ENCODE peak calls at places on chromosomes 3 and 15, in seven cellular contexts. One of them, this sample, is unnamed.

GRCh38 chr3:111850481-111850880 is 8.6 kb upstream of the PHLDB2 start:
- DNase-seq in IMR-90: peak; percentile 78
- DNase-seq in mesenchymal stem cell: no peak
- DNase-seq in uterus: no peak
- DNase-seq in neural progenitor cell: no peak
- DNase-seq in PC-9: peak; percentile 12
- DNase-seq in tibial artery: no peak
- DNase-seq in this sample: no peak

GRCh38 chr3:9951126-9951525 is 1.1 kb downstream of the PRRT3 start:
- DNase-seq in IMR-90: no peak
- DNase-seq in mesenchymal stem cell: no peak
- DNase-seq in uterus: no peak
- DNase-seq in neural progenitor cell: no peak
- DNase-seq in PC-9: no peak
- DNase-seq in tibial artery: no peak
- DNase-seq in this sample: no peak

GRCh38 chr3:49415931-49416601 is 3.8 kb downstream of the TCTA start:
- DNase-seq in IMR-90: no peak
- DNase-seq in mesenchymal stem cell: no peak
- DNase-seq in uterus: no peak
- DNase-seq in neural progenitor cell: no peak
- DNase-seq in PC-9: no peak
- DNase-seq in tibial artery: no peak
- DNase-seq in this sample: peak; percentile 61

GRCh38 chr3:111498022-111498421 is 44.0 kb upstream of the CD96 start:
- DNase-seq in IMR-90: no peak
- DNase-seq in mesenchymal stem cell: no peak
- DNase-seq in uterus: no peak
- DNase-seq in neural progenitor cell: no peak
- DNase-seq in PC-9: no peak
- DNase-seq in tibial artery: no peak
- DNase-seq in this sample: no peak

GRCh38 chr15:57751177-57751800 is 44.8 kb downstream of the POLR2M start:
- DNase-seq in IMR-90: peak; percentile 40
- DNase-seq in mesenchymal stem cell: peak; percentile 30
- DNase-seq in uterus: no peak
- DNase-seq in neural progenitor cell: peak; percentile 63
- DNase-seq in PC-9: no peak
- DNase-seq in tibial artery: no peak
- DNase-seq in this sample: no peak

GRCh38 chr3:195260286-195260905 is 10.6 kb downstream of the XXYLT1 start:
- DNase-seq in IMR-90: no peak
- DNase-seq in mesenchymal stem cell: peak; percentile 45
- DNase-seq in uterus: no peak
- DNase-seq in neural progenitor cell: peak; percentile 73
- DNase-seq in PC-9: no peak
- DNase-seq in tibial artery: peak; percentile 46
- DNase-seq in this sample: no peak

GRCh38 chr3:177561365-177561764 is 364.1 kb upstream of the TBL1XR1 start:
- DNase-seq in IMR-90: no peak
- DNase-seq in mesenchymal stem cell: no peak
- DNase-seq in uterus: no peak
- DNase-seq in neural progenitor cell: no peak
- DNase-seq in PC-9: no peak
- DNase-seq in tibial artery: no peak
- DNase-seq in this sample: no peak

GRCh38 chr3:85567074-85567676 is 608.4 kb downstream of the CADM2 start:
- DNase-seq in IMR-90: peak; percentile 29
- DNase-seq in mesenchymal stem cell: no peak
- DNase-seq in uterus: no peak
- DNase-seq in neural progenitor cell: peak; percentile 82
- DNase-seq in PC-9: peak; percentile 15
- DNase-seq in tibial artery: peak; percentile 26
- DNase-seq in this sample: no peak

GRCh38 chr15:31251165-31251564 is 75.5 kb upstream of the KLF13 start:
- DNase-seq in IMR-90: no peak
- DNase-seq in mesenchymal stem cell: no peak
- DNase-seq in uterus: no peak
- DNase-seq in neural progenitor cell: no peak
- DNase-seq in PC-9: no peak
- DNase-seq in tibial artery: no peak
- DNase-seq in this sample: no peak

GRCh38 chr15:86016750-86017149 is 62.9 kb upstream of the AGBL1 start:
- DNase-seq in IMR-90: no peak
- DNase-seq in mesenchymal stem cell: no peak
- DNase-seq in uterus: no peak
- DNase-seq in neural progenitor cell: no peak
- DNase-seq in PC-9: no peak
- DNase-seq in tibial artery: no peak
- DNase-seq in this sample: no peak

GRCh38 chr3:81863714-81864113 is 102.3 kb upstream of the GBE1 start:
- DNase-seq in IMR-90: no peak
- DNase-seq in mesenchymal stem cell: no peak
- DNase-seq in uterus: no peak
- DNase-seq in neural progenitor cell: no peak
- DNase-seq in PC-9: no peak
- DNase-seq in tibial artery: no peak
- DNase-seq in this sample: no peak

GRCh38 chr15:73986055-73986775 is 5.9 kb downstream of the STOML1 start:
- DNase-seq in IMR-90: no peak
- DNase-seq in mesenchymal stem cell: peak; percentile 59
- DNase-seq in uterus: no peak
- DNase-seq in neural progenitor cell: peak; percentile 31
- DNase-seq in PC-9: no peak
- DNase-seq in tibial artery: no peak
- DNase-seq in this sample: no peak
- H3K27ac ChIP-seq in IMR-90: no peak overlapping the region
- H3K27ac ChIP-seq in mesenchymal stem cell: peak overlapping the region; percentile 99
- H3K27ac ChIP-seq in uterus: peak overlapping the region; percentile 77
- H3K27ac ChIP-seq in neural progenitor cell: no peak overlapping the region
- H3K27ac ChIP-seq in PC-9: no peak overlapping the region
- H3K27ac ChIP-seq in tibial artery: no peak overlapping the region
- H3K27ac ChIP-seq in this sample: no peak overlapping the region

GRCh38 chr15:24075420-24076089 is 388.4 kb upstream of the NDN start:
- DNase-seq in IMR-90: no peak
- DNase-seq in mesenchymal stem cell: no peak
- DNase-seq in uterus: no peak
- DNase-seq in neural progenitor cell: no peak
- DNase-seq in PC-9: no peak
- DNase-seq in tibial artery: no peak
- DNase-seq in this sample: no peak

GRCh38 chr15:24076090-24076784 is 389.1 kb upstream of the NDN start:
- DNase-seq in IMR-90: no peak
- DNase-seq in mesenchymal stem cell: no peak
- DNase-seq in uterus: no peak
- DNase-seq in neural progenitor cell: no peak
- DNase-seq in PC-9: no peak
- DNase-seq in tibial artery: no peak
- DNase-seq in this sample: no peak

GRCh38 chr15:24078310-24079029 is 391.4 kb upstream of the NDN start:
- DNase-seq in IMR-90: no peak
- DNase-seq in mesenchymal stem cell: no peak
- DNase-seq in uterus: no peak
- DNase-seq in neural progenitor cell: no peak
- DNase-seq in PC-9: no peak
- DNase-seq in tibial artery: no peak
- DNase-seq in this sample: no peak
- H3K9me3 ChIP-seq in IMR-90: peaks cover 4% of the 10 kb centered on the region
- H3K9me3 ChIP-seq in mesenchymal stem cell: peaks cover 15% of the 10 kb centered on the region
- H3K9me3 ChIP-seq in uterus: no peaks in the 10 kb centered on the region
- H3K9me3 ChIP-seq in neural progenitor cell: peaks cover 4% of the 10 kb centered on the region
- H3K9me3 ChIP-seq in PC-9: no peaks in the 10 kb centered on the region
- H3K9me3 ChIP-seq in tibial artery: no peaks in the 10 kb centered on the region
- H3K9me3 ChIP-seq in this sample: no peaks in the 10 kb centered on the region

DNA sequence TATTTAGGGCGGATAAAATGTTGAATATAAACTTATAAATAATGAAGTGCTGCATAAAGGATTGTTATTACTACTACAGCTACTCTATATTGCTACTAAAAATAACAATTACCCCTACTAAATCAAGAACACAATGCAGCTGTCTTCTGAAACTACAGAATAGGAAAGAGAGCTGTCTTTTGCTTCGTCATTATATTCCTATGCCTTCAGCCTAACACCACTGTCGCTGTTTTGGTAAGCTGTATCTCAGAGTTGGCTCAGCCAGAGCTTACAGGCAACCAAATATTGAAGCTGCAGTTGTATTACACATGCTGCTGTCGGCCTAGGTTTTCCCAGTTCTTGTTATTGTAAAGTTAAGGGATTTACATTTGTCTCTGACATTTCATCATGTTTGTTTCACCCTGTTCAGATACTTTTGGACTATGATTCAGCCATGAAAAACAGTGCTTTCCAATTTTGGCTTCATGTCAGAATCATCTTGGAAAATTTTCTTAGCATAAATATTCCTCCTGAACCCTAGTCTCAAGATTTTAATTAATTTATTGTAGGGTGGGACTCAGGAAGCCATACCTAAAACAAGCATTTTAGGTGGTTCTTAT is 31.3 kb upstream of the LPP start:
- DNase-seq in IMR-90: peak; percentile 21
- DNase-seq in mesenchymal stem cell: no peak
- DNase-seq in uterus: no peak
- DNase-seq in neural progenitor cell: no peak
- DNase-seq in PC-9: no peak
- DNase-seq in tibial artery: no peak
- DNase-seq in this sample: no peak
- H3K27ac ChIP-seq in IMR-90: no peak overlapping the region
- H3K27ac ChIP-seq in mesenchymal stem cell: no peak overlapping the region
- H3K27ac ChIP-seq in uterus: no peak overlapping the region
- H3K27ac ChIP-seq in neural progenitor cell: no peak overlapping the region
- H3K27ac ChIP-seq in PC-9: no peak overlapping the region
- H3K27ac ChIP-seq in tibial artery: no peak overlapping the region
- H3K27ac ChIP-seq in this sample: no peak overlapping the region

DNA sequence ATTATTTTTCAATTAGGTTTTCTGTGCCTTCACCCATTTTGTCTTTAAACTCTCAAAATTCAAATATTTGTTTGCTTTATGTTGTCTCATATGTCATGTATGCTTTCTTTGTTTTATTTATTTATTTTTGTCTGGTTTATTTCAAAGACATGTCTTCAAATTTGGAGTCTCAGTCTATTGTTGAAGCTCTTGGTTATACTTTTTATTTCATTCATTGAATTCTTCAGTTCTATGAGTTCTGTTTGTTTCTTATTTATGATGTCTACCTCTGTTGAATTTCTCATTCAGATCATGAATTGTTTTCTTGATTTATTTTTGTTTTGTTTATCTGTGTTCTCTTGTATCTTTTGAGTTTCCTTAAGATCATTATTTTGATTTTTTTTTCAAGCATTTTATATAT is 55.6 kb downstream of the AP4E1 start:
- DNase-seq in IMR-90: no peak
- DNase-seq in mesenchymal stem cell: no peak
- DNase-seq in uterus: no peak
- DNase-seq in neural progenitor cell: no peak
- DNase-seq in PC-9: no peak
- DNase-seq in tibial artery: no peak
- DNase-seq in this sample: no peak
- H3K9me3 ChIP-seq in IMR-90: peaks cover 7% of the 10 kb centered on the region
- H3K9me3 ChIP-seq in mesenchymal stem cell: peaks cover 66% of the 10 kb centered on the region
- H3K9me3 ChIP-seq in uterus: no peaks in the 10 kb centered on the region
- H3K9me3 ChIP-seq in neural progenitor cell: no peaks in the 10 kb centered on the region
- H3K9me3 ChIP-seq in PC-9: no peaks in the 10 kb centered on the region
- H3K9me3 ChIP-seq in tibial artery: no peaks in the 10 kb centered on the region
- H3K9me3 ChIP-seq in this sample: peaks cover 25% of the 10 kb centered on the region

DNA sequence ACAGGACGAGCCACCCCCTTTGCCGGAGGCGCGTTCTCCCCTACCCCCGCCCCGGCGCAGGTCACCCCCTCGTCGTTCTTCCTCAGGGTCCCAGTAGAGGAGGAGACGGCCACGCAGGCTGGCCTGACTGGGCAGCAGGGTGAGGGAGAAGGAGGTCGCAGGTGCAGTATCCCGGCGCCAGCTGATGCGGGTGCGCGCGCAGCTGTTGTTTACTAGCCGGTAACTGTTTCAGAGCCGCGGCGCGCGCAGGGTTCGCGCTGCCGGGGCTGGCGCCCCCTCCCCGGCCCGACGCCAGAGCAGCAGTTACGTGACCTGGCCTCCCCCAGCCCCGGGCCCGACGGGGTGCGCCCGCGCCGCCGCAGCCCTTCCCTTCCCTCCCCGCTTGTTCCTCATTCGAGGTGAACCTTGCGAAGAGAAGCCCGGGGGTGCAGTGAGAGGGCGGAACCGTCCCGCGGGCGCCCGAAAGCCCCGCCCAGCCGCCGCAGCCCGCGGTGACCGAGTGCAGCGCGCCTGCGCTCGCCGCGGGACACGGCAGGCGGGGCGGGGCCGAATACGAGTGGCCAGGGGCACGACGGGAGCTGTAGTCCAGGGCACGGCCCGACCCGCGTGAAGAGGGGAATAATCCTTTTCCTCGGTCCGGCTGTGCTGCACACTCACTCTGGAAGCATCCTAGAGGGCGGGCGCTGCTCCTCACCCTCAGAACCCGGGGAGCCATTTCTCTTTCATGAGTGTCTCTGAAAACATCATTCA is at the start of gene SLC12A6:
- DNase-seq in IMR-90: peak; percentile 93
- DNase-seq in mesenchymal stem cell: peak; percentile 94
- DNase-seq in uterus: peak; percentile 89
- DNase-seq in neural progenitor cell: peak; percentile 96
- DNase-seq in PC-9: peak; percentile 90
- DNase-seq in tibial artery: peak; percentile 86
- DNase-seq in this sample: peak; percentile 91
- H3K27ac ChIP-seq in IMR-90: peak within 1 kb of the TSS; percentile 77
- H3K27ac ChIP-seq in mesenchymal stem cell: no peak within 1 kb of the TSS
- H3K27ac ChIP-seq in uterus: peak within 1 kb of the TSS; percentile 90
- H3K27ac ChIP-seq in neural progenitor cell: peak within 1 kb of the TSS; percentile 82
- H3K27ac ChIP-seq in PC-9: peak within 1 kb of the TSS; percentile 89
- H3K27ac ChIP-seq in tibial artery: peak within 1 kb of the TSS; percentile 82
- H3K27ac ChIP-seq in this sample: peak within 1 kb of the TSS; percentile 92

DNA sequence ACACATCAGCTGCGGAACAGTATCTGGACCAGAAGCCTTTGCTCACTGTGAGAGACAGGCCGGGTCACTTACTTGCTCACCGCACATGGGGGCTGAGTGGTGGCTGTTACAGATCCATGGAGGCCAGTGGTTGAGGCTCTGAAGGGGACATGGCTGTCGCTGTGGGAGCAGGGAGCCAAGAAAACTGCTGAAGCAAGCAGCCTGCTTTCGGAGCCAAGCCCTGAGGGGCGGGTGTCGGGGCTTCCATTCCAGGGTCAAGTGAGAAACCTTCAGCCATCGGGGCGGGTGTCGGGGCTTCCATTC is 42.3 kb upstream of the ADAMTS17 start:
- DNase-seq in IMR-90: no peak
- DNase-seq in mesenchymal stem cell: no peak
- DNase-seq in uterus: no peak
- DNase-seq in neural progenitor cell: no peak
- DNase-seq in PC-9: no peak
- DNase-seq in tibial artery: no peak
- DNase-seq in this sample: no peak
- H3K9me3 ChIP-seq in IMR-90: peaks cover 33% of the 10 kb centered on the region
- H3K9me3 ChIP-seq in mesenchymal stem cell: peaks cover 55% of the 10 kb centered on the region
- H3K9me3 ChIP-seq in uterus: no peaks in the 10 kb centered on the region
- H3K9me3 ChIP-seq in neural progenitor cell: peaks cover 17% of the 10 kb centered on the region
- H3K9me3 ChIP-seq in PC-9: peaks cover 11% of the 10 kb centered on the region
- H3K9me3 ChIP-seq in tibial artery: peaks cover 6% of the 10 kb centered on the region
- H3K9me3 ChIP-seq in this sample: no peaks in the 10 kb centered on the region

GRCh38 chr15:98123834-98124233 is 163.3 kb downstream of the ARRDC4 start:
- DNase-seq in IMR-90: no peak
- DNase-seq in mesenchymal stem cell: no peak
- DNase-seq in uterus: no peak
- DNase-seq in neural progenitor cell: no peak
- DNase-seq in PC-9: no peak
- DNase-seq in tibial artery: no peak
- DNase-seq in this sample: no peak
- H3K27ac ChIP-seq in IMR-90: no peak overlapping the region
- H3K27ac ChIP-seq in mesenchymal stem cell: no peak overlapping the region
- H3K27ac ChIP-seq in uterus: no peak overlapping the region
- H3K27ac ChIP-seq in neural progenitor cell: no peak overlapping the region
- H3K27ac ChIP-seq in PC-9: no peak overlapping the region
- H3K27ac ChIP-seq in tibial artery: no peak overlapping the region
- H3K27ac ChIP-seq in this sample: no peak overlapping the region

GRCh38 chr15:25072857-25073476 is 118.2 kb downstream of the SNRPN start:
- DNase-seq in IMR-90: no peak
- DNase-seq in mesenchymal stem cell: no peak
- DNase-seq in uterus: no peak
- DNase-seq in neural progenitor cell: no peak
- DNase-seq in PC-9: no peak
- DNase-seq in tibial artery: no peak
- DNase-seq in this sample: no peak
- H3K9me3 ChIP-seq in IMR-90: peaks cover 100% of the 10 kb centered on the region
- H3K9me3 ChIP-seq in mesenchymal stem cell: peaks cover 100% of the 10 kb centered on the region
- H3K9me3 ChIP-seq in uterus: peaks cover 3% of the 10 kb centered on the region
- H3K9me3 ChIP-seq in neural progenitor cell: peaks cover 49% of the 10 kb centered on the region
- H3K9me3 ChIP-seq in PC-9: no peaks in the 10 kb centered on the region
- H3K9me3 ChIP-seq in tibial artery: peaks cover 50% of the 10 kb centered on the region
- H3K9me3 ChIP-seq in this sample: peaks cover 53% of the 10 kb centered on the region

This sample was measured in naive thymus-derived CD4-positive, alpha-beta T cell.